ENCODE peak calls at places on chromosomes 13 and 19, in six cellular contexts. P is T-helper 17 cell; Q is GM04504; F is LoVo; A is stimulated activated CD4-positive, alpha-beta T cell treated with anti-CD3 and anti-CD28 coated beads, Interleukin-1b, Interleukin-23, amount 100 ng/mL, for 4 hours; Z is retinal pigment epithelial cell. C is an unnamed sample.

GRCh38 chr19:47456721-47457478 is 14.8 kb downstream of the SLC8A2 start:
- DNase-seq in P (no peak), Q (no peak), F (no peak), A (no peak), Z (no peak), C (no peak)

GRCh38 chr19:8641908-8642547 is 11.6 kb downstream of the NFILZ start:
- DNase-seq in P (no peak), Q (no peak), F (peak), A (no peak), Z (no peak), C (peak)

GRCh38 chr13:27958928-27959539 is 10.1 kb downstream of the CDX2 start:
- DNase-seq in P (no peak), Q (no peak), F (no peak), A (no peak), Z (no peak), C (no peak)

GRCh38 chr19:46303702-46304397 is 7.0 kb downstream of the HIF3A start:
- DNase-seq in P (no peak), Q (no peak), F (peak), A (no peak), Z (no peak), C (no peak)

GRCh38 chr13:112968380-112968909 is 569 bp upstream of the MCF2L start:
- DNase-seq in P (peak), Q (no peak), F (peak), A (peak), Z (no peak), C (no peak)

GRCh38 chr13:114142640-114143490 is 10.4 kb upstream of the RASA3 start:
- DNase-seq in P (peak), Q (no peak), F (no peak), A (no peak), Z (no peak), C (no peak)

GRCh38 chr13:39159393-39159792 is 121.1 kb downstream of the NHLRC3 start:
- DNase-seq in P (no peak), Q (no peak), F (no peak), A (no peak), Z (peak), C (no peak)

GRCh38 chr13:80072231-80072630 is 268.7 kb downstream of the SPRY2 start:
- DNase-seq in P (no peak), Q (no peak), F (no peak), A (no peak), Z (no peak), C (no peak)

GRCh38 chr13:40292108-40292507 is 374.3 kb downstream of the FOXO1 start:
- DNase-seq in P (no peak), Q (no peak), F (no peak), A (no peak), Z (no peak), C (no peak)

GRCh38 chr13:35903075-35903474 is 228.1 kb downstream of the DCLK1 start:
- DNase-seq in P (no peak), Q (no peak), F (no peak), A (no peak), Z (no peak), C (no peak)